ENCODE peak calls at places on chromosomes 5 and 9, in four cellular contexts. B is GM12878, A is WTC11, P is K562. Q is an unnamed sample.

GRCh38 chr5:138490648-138491283 is 25.5 kb downstream of the EGR1 start:
- DNase-seq in B (no peak), A (no peak), P (peak; percentile 32), Q (no peak)

GRCh38 chr5:74625742-74626241 is 14.7 kb downstream of the ENC1 start:
- DNase-seq in B (no peak), A (no peak), P (no peak), Q (no peak)

GRCh38 chr5:68749648-68750047 is 344.2 kb upstream of the SLC30A5 start:
- DNase-seq in B (no peak), A (no peak), P (no peak), Q (no peak)

GRCh38 chr5:112921833-112922817 is at the start of gene REEP5:
- DNase-seq in B (no peak), A (peak; percentile 82), P (peak; percentile 93), Q (peak; percentile 56)

GRCh38 chr5:1647580-1647979 is 123.8 kb upstream of the LPCAT1 start:
- DNase-seq in B (no peak), A (no peak), P (no peak), Q (no peak)

GRCh38 chr9:34989056-34989945 is at the start of gene DNAJB5:
- DNase-seq in B (peak; percentile 97), A (peak; percentile 98), P (peak; percentile 97), Q (peak; percentile 97)

GRCh38 chr9:79764377-79764776 is 192.6 kb downstream of the TLE4 start:
- DNase-seq in B (no peak), A (no peak), P (no peak), Q (no peak)

GRCh38 chr9:134242706-134243105 is 78.3 kb upstream of the RNU6ATAC start:
- DNase-seq in B (no peak), A (no peak), P (no peak), Q (no peak)

GRCh38 chr5:135335031-135335828 is 63.8 kb downstream of the MACROH2A1 start:
- DNase-seq in B (no peak), A (no peak), P (no peak), Q (no peak)

GRCh38 chr5:110262754-110263153 is 463.7 kb downstream of the TMEM232 start:
- DNase-seq in B (no peak), A (no peak), P (no peak), Q (no peak)

GRCh38 chr9:37922391-37923120 is 18.6 kb upstream of the SLC25A51 start:
- DNase-seq in B (no peak), A (no peak), P (no peak), Q (no peak)

GRCh38 chr9:77663754-77664153 is 15.6 kb upstream of the GNA14 start:
- DNase-seq in B (no peak), A (no peak), P (no peak), Q (no peak)

GRCh38 chr5:176545737-176546509 is 3.2 kb upstream of the CDHR2 start:
- DNase-seq in B (no peak), A (no peak), P (no peak), Q (peak; percentile 67)

GRCh38 chr5:127290019-127290945 is at the start of gene MEGF10:
- DNase-seq in B (no peak), A (peak; percentile 82), P (peak; percentile 54), Q (peak; percentile 7)

GRCh38 chr9:124355032-124355940 is 60.0 kb downstream of the PSMB7 start:
- DNase-seq in B (no peak), A (no peak), P (no peak), Q (no peak)

GRCh38 chr9:134410078-134410834 is 84.0 kb downstream of the RXRA start:
- DNase-seq in B (no peak), A (no peak), P (no peak), Q (no peak)

GRCh38 chr5:151585970-151586369 is 5.2 kb downstream of the FAT2 start:
- DNase-seq in B (no peak), A (no peak), P (no peak), Q (no peak)

GRCh38 chr5:84014966-84015365 is 294.3 kb upstream of the HAPLN1 start:
- DNase-seq in B (no peak), A (no peak), P (no peak), Q (no peak)

GRCh38 chr5:107365355-107366109 is 305.2 kb downstream of the EFNA5 start:
- DNase-seq in B (peak; percentile 92), A (no peak), P (no peak), Q (no peak)

GRCh38 chr5:163432527-163432926 is 4.9 kb upstream of the CCNG1 start:
- DNase-seq in B (no peak), A (no peak), P (no peak), Q (no peak)

GRCh38 chr5:109411627-109412026 is 1.9 kb upstream of the PJA2 start:
- DNase-seq in B (no peak), A (no peak), P (peak; percentile 25), Q (no peak)

GRCh38 chr5:163619951-163620350 is 114.5 kb downstream of the MAT2B start:
- DNase-seq in B (no peak), A (no peak), P (no peak), Q (no peak)

GRCh38 chr9:113523421-113524141 is 60.1 kb downstream of the RGS3 start:
- DNase-seq in B (peak; percentile 85), A (no peak), P (no peak), Q (no peak)
- TF ChIP-seq NR2C2 in B (no peak), A (no peak), P (peak; percentile 44), Q (no peak)

DNA sequence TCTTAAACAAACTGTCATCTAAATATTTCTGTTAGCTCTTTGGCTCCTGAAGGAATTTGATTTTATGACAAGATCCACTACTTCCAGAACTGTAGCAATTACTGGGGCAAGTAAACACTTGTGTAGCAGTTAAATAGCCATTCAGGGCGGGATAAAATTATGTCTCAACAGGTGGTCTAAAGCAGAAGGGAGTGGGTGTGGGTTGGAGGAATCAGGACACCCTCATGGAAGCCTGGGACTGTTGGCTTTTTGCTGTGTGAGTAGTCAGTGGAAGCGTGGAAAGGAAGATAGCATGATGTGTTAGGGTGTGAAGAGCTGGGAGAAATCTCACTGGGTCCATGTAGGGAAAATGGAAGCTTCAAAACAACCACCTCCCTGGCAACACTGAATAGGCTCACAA is 127.1 kb downstream of the FBXL7 start:
- DNase-seq in B (no peak), A (no peak), P (no peak), Q (no peak)
- TF ChIP-seq NR2C2 in B (no peak), A (no peak), P (no peak), Q (no peak)

GRCh38 chr5:78597068-78597857 is 51.3 kb downstream of the LHFPL2 start:
- DNase-seq in B (no peak), A (no peak), P (peak; percentile 23), Q (peak; percentile 79)

GRCh38 chr5:78593465-78593864 is 55.1 kb downstream of the LHFPL2 start:
- DNase-seq in B (no peak), A (no peak), P (no peak), Q (no peak)

GRCh38 chr5:78592735-78593386 is 55.7 kb downstream of the LHFPL2 start:
- DNase-seq in B (no peak), A (no peak), P (no peak), Q (no peak)

GRCh38 chr5:78594014-78594413 is 54.6 kb downstream of the LHFPL2 start:
- DNase-seq in B (no peak), A (no peak), P (no peak), Q (no peak)

DNA sequence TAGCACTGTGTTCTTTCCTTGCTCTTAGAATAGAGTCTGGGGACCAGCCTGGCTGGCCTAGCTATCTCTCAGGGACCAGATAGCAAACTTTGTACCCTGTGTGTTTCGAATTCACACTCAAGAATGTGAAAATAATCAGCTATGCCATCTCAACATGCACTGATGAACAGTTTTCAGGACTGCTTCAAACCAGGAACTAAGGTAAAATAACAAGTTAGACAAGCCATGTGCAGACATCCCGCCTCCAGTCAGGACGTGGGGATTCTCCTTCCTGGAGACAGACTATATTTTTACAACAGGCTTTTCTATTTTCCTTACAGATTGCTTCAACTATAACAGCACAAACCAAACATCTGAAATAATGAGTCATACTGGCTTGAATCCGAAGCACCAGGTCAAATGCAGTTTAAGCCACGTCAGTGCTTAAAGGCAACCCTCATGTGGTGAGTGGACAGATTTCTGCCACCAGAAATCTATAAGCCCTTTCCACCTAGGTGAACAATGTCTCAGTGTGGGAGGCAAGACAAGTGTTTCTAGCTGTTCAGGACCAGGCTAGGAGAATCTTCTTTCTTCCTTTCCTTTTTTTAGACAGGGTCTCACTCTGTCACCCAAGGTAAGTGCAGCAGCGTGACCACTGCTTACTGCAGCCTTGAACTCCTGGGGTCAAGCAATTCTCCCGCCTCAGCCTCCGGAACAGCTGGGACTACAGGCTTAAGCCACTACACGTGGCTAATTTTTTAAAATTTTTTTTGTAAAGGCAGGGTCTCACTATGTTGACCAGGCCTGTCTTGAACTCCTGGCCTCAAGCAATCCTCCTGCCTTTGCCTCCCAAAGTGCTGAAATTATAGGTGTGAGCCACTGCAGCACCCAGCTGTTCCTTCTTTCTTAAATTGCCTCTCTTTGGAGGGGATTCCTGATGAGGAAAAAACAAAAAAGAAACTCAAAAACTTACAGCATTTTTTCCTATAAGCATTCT is 53.3 kb downstream of the LHFPL2 start:
- DNase-seq in B (no peak), A (no peak), P (peak; percentile 52), Q (peak; percentile 88)
- TF ChIP-seq NR2C2 in B (no peak), A (no peak), P (peak; percentile 71), Q (no peak)

GRCh38 chr5:159605585-159605984 is 275.3 kb upstream of the IL12B start:
- DNase-seq in B (no peak), A (no peak), P (no peak), Q (no peak)

GRCh38 chr5:159601216-159601615 is 270.9 kb upstream of the IL12B start:
- DNase-seq in B (no peak), A (no peak), P (no peak), Q (no peak)

GRCh38 chr5:159602434-159602833 is 272.1 kb upstream of the IL12B start:
- DNase-seq in B (no peak), A (no peak), P (no peak), Q (no peak)
- TF ChIP-seq NR2C2 in B (no peak), A (no peak), P (no peak), Q (no peak)

DNA sequence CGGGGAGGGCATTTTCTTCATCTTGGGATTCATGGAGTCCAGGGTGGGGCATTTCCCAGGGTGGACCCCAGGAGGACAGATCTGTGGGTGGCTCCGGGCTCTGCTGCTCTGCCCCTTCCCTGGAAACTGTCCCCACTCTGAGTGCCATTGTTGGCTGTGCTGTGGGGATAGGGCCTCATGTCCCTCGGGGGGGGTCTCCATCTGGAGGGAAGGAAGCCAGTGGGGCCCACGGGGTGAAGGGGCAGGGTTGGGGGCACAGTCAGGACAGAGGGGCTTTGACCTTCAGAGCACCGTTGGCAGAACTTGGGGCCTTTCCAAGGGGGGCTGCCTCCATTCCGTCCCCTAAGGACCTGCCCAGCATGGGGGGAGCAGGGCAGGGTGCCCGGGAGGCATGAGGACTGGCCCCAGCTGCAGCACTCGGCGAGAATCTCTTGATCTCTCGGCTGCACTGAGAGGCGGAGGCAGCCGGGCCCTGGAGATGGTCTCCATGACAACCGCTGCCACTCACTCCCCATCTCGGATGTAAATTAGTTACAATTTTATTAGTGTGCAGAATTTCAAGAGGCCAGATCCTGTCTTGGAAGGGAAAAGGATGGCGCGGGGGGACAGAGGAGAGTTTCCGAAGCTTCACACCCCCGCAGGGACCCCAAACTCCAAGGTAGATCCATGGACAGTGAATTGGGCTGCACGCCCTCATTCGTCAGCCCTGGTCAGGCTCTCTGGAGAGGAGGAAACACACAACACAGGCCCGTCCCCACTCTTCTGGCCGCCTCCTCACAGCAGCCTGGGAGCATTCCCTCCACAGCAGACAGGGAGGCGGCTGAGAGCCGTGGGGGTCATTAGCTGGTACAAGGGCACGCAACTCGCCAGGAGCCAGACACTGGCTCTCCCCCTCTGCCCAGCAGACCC is 216.2 kb upstream of the IER5L start:
- DNase-seq in B (no peak), A (no peak), P (no peak), Q (no peak)
- TF ChIP-seq NR2C2 in B (no peak), A (no peak), P (no peak), Q (no peak)

GRCh38 chr9:5696884-5697283 is 68.0 kb downstream of the RIC1 start:
- DNase-seq in B (peak; percentile 25), A (no peak), P (no peak), Q (no peak)
- TF ChIP-seq NR2C2 in B (no peak), A (no peak), P (no peak), Q (no peak)

Q was measured in HepG2.